ENCODE peak calls at places on chromosome 1, in four cellular contexts. E is GM12891; N is NCI-H2081 treated with DMSO at 0.1 percent for 48 hours; J is stimulated activated CD4-positive, alpha-beta T cell treated with anti-CD3 and anti-CD28 coated beads, Interleukin-2, amount 100 ng/mL, for 48 hours. L is an unnamed sample.

GRCh38 chr1:109484519-109484975 is 842 bp downstream of the ATXN7L2 start:
- DNase-seq in E (no peak), N (no peak), J (no peak), L (no peak)

GRCh38 chr1:59747469-59748014 is 67.2 kb upstream of the HOOK1 start:
- DNase-seq in E (no peak), N (no peak), J (no peak), L (no peak)

GRCh38 chr1:152884085-152884484 is 6.0 kb downstream of the SMCP start:
- DNase-seq in E (no peak), N (no peak), J (no peak), L (no peak)

GRCh38 chr1:214453109-214453722 is 98.2 kb downstream of the PTPN14 start:
- DNase-seq in E (no peak), N (no peak), J (no peak), L (no peak)

GRCh38 chr1:160651428-160652064 is 4.7 kb upstream of the SLAMF1 start:
- DNase-seq in E (no peak), N (no peak), J (no peak), L (no peak)

GRCh38 chr1:110150330-110151174 is at the start of gene SLC6A17:
- DNase-seq in E (no peak), N (no peak), J (peak), L (no peak)

GRCh38 chr1:229664133-229664689 is 38.2 kb downstream of the URB2 start:
- DNase-seq in E (peak), N (no peak), J (peak), L (peak)

GRCh38 chr1:46488343-46489168 is 1.1 kb upstream of the DMBX1 start:
- DNase-seq in E (no peak), N (no peak), J (no peak), L (no peak)

GRCh38 chr1:60073605-60074278 is at the start of gene C1orf87:
- DNase-seq in E (no peak), N (no peak), J (no peak), L (no peak)

GRCh38 chr1:10631121-10631810 is 156.5 kb downstream of the PEX14 start:
- DNase-seq in E (no peak), N (no peak), J (no peak), L (no peak)

GRCh38 chr1:219330669-219331068 is 157.0 kb downstream of the LYPLAL1 start:
- DNase-seq in E (no peak), N (no peak), J (no peak), L (no peak)

GRCh38 chr1:229325873-229326502 is 16.9 kb downstream of the CCSAP start:
- DNase-seq in E (no peak), N (no peak), J (no peak), L (no peak)

GRCh38 chr1:162233937-162234336 is 142.7 kb downstream of the SPATA46 start:
- DNase-seq in E (no peak), N (no peak), J (no peak), L (no peak)

GRCh38 chr1:53073287-53073686 is 11.3 kb downstream of the PODN start:
- DNase-seq in E (no peak), N (no peak), J (no peak), L (no peak)

GRCh38 chr1:23101101-23101827 is 67.4 kb downstream of the LUZP1 start:
- DNase-seq in E (no peak), N (no peak), J (no peak), L (no peak)

GRCh38 chr1:54498383-54499096 is 49.5 kb upstream of the ACOT11 start:
- DNase-seq in E (no peak), N (no peak), J (no peak), L (no peak)

GRCh38 chr1:84259989-84260388 is 41.5 kb upstream of the SAMD13 start:
- DNase-seq in E (no peak), N (no peak), J (no peak), L (no peak)

GRCh38 chr1:65055754-65056153 is 89.4 kb upstream of the JAK1 start:
- DNase-seq in E (no peak), N (no peak), J (no peak), L (no peak)

GRCh38 chr1:33653226-33653625 is 180.8 kb downstream of the ZSCAN20 start:
- DNase-seq in E (no peak), N (no peak), J (no peak), L (no peak)

GRCh38 chr1:16215882-16216753 is 3.7 kb upstream of the ARHGEF19 start:
- DNase-seq in E (peak), N (no peak), J (peak), L (peak)

GRCh38 chr1:85479491-85479890 is 14.5 kb upstream of the DDAH1 start:
- DNase-seq in E (no peak), N (no peak), J (no peak), L (no peak)

GRCh38 chr1:240308061-240308460 is 216.4 kb downstream of the FMN2 start:
- DNase-seq in E (no peak), N (no peak), J (no peak), L (no peak)

GRCh38 chr1:229270547-229271447 is at the start of gene RAB4A:
- DNase-seq in E (peak), N (peak), J (peak), L (peak)

GRCh38 chr1:32071758-32072621 is 749 bp upstream of the TMEM39B start:
- DNase-seq in E (no peak), N (no peak), J (no peak), L (no peak)

GRCh38 chr1:45448357-45448756 is 42.6 kb downstream of the TESK2 start:
- DNase-seq in E (no peak), N (no peak), J (no peak), L (no peak)

GRCh38 chr1:222616535-222616934 is 1.4 kb upstream of the MIA3 start:
- DNase-seq in E (no peak), N (no peak), J (no peak), L (no peak)

GRCh38 chr1:226046240-226046639 is 16.3 kb upstream of the H3-3A start:
- DNase-seq in E (no peak), N (no peak), J (no peak), L (no peak)

GRCh38 chr1:235047331-235047871 is 81.2 kb downstream of the TOMM20 start:
- DNase-seq in E (no peak), N (no peak), J (no peak), L (no peak)